ENCODE peak calls at places on chromosomes 11 and 22, in ten cellular contexts. V is lower lobe of right lung; C is A549; I is uterus; U is left lung; P is GM12865; J is CD8-positive, alpha-beta T cell; Q is PC-3; N is AG04449; F is BE2C. G is an unnamed sample.

GRCh38 chr11:130188047-130188446 is 28.5 kb downstream of the ST14 start:
- DNase-seq in I (no peak), P (no peak), V (no peak), Q (no peak), F (no peak), J (no peak), U (no peak), N (no peak), C (no peak), G (no peak)

GRCh38 chr11:22723257-22723656 is 56.8 kb downstream of the GAS2 start:
- DNase-seq in N (no peak), Q (no peak), I (no peak), U (no peak), J (no peak), V (no peak), F (no peak), C (no peak), P (no peak), G (no peak)

GRCh38 chr22:49324527-49325491 is 502.9 kb downstream of the BRD1 start:
- DNase-seq in V (peak; percentile 26), C (no peak), U (peak; percentile 39), F (no peak), J (peak; percentile 47), I (no peak), P (no peak), Q (no peak), N (no peak), G (no peak)

GRCh38 chr11:75428301-75428724 is 4.7 kb downstream of the KLHL35 start:
- DNase-seq in N (peak; percentile 21), V (peak; percentile 96), I (peak; percentile 84), P (peak; percentile 50), F (peak; percentile 98), U (peak; percentile 90), C (no peak), Q (peak; percentile 99), J (no peak), G (peak; percentile 47)

GRCh38 chr11:12629601-12630313 is 44.5 kb upstream of the TEAD1 start:
- DNase-seq in F (no peak), J (no peak), U (no peak), I (no peak), P (no peak), V (no peak), Q (peak; percentile 50), C (no peak), N (no peak), G (no peak)

GRCh38 chr22:41983516-41983915 is 14.3 kb downstream of the SEPTIN3 start:
- DNase-seq in P (no peak), U (no peak), F (no peak), C (no peak), Q (no peak), I (no peak), J (no peak), V (no peak), N (no peak), G (no peak)

GRCh38 chr11:134481135-134481534 is 69.1 kb upstream of the B3GAT1 start:
- DNase-seq in V (no peak), N (no peak), F (no peak), U (no peak), C (no peak), J (no peak), Q (no peak), P (no peak), I (no peak), G (no peak)

GRCh38 chr22:48712558-48712957 is 1115.1 kb downstream of the BRD1 start:
- DNase-seq in N (no peak), C (no peak), I (no peak), J (no peak), Q (no peak), F (no peak), V (no peak), P (no peak), U (peak; percentile 53), G (no peak)

GRCh38 chr11:108620958-108621772 is 27.6 kb upstream of the EXPH5 start:
- DNase-seq in F (no peak), N (no peak), J (no peak), V (no peak), I (no peak), U (no peak), Q (peak; percentile 95), C (no peak), P (peak; percentile 87), G (no peak)

GRCh38 chr11:120703358-120704152 is 192.0 kb downstream of the GRIK4 start:
- DNase-seq in I (no peak), V (no peak), U (no peak), F (no peak), Q (no peak), C (no peak), P (peak; percentile 83), J (no peak), N (no peak), G (no peak)

GRCh38 chr22:39927544-39927943 is 26.7 kb downstream of the GRAP2 start:
- DNase-seq in U (no peak), J (no peak), V (no peak), N (no peak), I (no peak), Q (no peak), F (no peak), C (no peak), P (no peak), G (no peak)
- TF ChIP-seq CTCF in U (no peak), J (peak; percentile 20), V (no peak), N (no peak), I (no peak), Q (peak; percentile 14), F (peak; percentile 48), C (no peak), P (peak; percentile 2), G (peak; percentile 9)

GRCh38 chr22:47292546-47293320 is 530.3 kb downstream of the TBC1D22A start:
- DNase-seq in F (no peak), Q (no peak), C (no peak), V (no peak), U (no peak), I (peak; percentile 4), N (no peak), P (no peak), J (peak; percentile 15), G (no peak)

GRCh38 chr22:47288640-47289039 is 526.2 kb downstream of the TBC1D22A start:
- DNase-seq in V (no peak), N (no peak), I (peak; percentile 2), P (no peak), C (no peak), Q (no peak), F (no peak), J (no peak), U (no peak), G (no peak)

GRCh38 chr22:47291565-47292495 is 529.4 kb downstream of the TBC1D22A start:
- DNase-seq in Q (no peak), V (no peak), I (peak; percentile 5), P (no peak), N (no peak), J (peak; percentile 34), U (no peak), C (no peak), F (no peak), G (no peak)

GRCh38 chr22:47289316-47289985 is 527.0 kb downstream of the TBC1D22A start:
- DNase-seq in N (no peak), Q (no peak), U (no peak), J (no peak), V (no peak), C (no peak), I (peak; percentile 7), P (no peak), F (no peak), G (no peak)

DNA sequence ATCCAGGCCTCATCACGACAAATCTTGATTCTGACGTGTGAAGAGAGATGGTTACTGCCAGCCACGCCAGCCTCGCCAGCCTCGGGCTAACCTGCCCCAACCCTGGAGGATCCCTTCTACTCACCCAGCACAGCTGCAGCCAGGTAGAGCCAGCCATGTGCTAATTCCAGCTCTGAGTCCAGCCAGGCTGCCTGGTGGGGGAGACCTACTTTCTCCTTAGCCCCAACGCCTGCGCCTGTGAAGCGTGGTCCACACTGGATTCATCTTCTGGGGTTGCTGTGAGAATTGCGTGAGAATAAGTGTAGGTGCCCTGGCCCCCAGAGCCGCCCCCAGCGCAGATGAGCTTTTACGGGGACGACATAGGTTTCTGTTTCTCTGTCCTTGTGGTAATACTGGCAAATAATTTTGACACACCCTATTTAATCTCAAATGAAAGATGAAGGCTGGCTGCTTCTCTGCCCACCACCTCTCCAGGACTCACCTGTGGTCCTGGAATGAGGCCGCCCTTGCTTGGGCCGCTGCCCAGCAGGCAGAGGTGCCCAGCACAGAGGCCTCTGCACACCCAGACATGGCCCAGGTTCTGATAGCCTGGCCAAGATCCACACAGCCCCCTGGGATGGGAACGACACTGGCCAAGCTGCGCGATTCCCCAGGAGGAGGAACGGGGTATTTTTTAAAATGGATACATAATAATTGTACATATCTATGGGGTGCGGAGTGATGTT is 528.4 kb downstream of the TBC1D22A start:
- DNase-seq in F (no peak), Q (no peak), V (no peak), U (no peak), C (no peak), N (no peak), I (peak; percentile 7), J (peak; percentile 23), P (no peak), G (no peak)
- H3K4me3 ChIP-seq in F (no peak overlapping the region), Q (no peak overlapping the region), V (no peak overlapping the region), U (no peak overlapping the region), C (no peak overlapping the region), N (no peak overlapping the region), I (no peak overlapping the region), J (no peak overlapping the region), P (no peak overlapping the region), G (no peak overlapping the region)

DNA sequence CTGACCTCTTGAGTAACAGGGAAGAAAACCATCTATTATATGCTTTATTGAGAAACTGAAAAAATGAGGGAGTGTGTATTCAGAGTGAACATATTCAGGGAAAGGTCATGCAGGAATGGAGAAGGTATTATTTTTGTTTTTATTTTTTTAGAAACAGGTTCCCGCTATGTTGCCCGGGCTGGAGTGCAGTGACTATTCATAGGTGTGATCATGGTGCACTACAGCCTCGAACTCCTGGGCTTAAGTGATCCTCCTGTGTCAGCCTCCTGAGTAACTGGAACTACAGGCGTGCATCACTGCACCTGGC is 8.7 kb upstream of the RCE1 start:
- DNase-seq in Q (no peak), I (no peak), P (no peak), N (no peak), F (no peak), V (no peak), J (no peak), U (no peak), C (no peak), G (no peak)
- TF ChIP-seq CTCF in Q (peak; percentile 14), I (no peak), P (no peak), N (no peak), F (no peak), V (no peak), J (peak; percentile 4), U (no peak), C (no peak), G (no peak)

DNA sequence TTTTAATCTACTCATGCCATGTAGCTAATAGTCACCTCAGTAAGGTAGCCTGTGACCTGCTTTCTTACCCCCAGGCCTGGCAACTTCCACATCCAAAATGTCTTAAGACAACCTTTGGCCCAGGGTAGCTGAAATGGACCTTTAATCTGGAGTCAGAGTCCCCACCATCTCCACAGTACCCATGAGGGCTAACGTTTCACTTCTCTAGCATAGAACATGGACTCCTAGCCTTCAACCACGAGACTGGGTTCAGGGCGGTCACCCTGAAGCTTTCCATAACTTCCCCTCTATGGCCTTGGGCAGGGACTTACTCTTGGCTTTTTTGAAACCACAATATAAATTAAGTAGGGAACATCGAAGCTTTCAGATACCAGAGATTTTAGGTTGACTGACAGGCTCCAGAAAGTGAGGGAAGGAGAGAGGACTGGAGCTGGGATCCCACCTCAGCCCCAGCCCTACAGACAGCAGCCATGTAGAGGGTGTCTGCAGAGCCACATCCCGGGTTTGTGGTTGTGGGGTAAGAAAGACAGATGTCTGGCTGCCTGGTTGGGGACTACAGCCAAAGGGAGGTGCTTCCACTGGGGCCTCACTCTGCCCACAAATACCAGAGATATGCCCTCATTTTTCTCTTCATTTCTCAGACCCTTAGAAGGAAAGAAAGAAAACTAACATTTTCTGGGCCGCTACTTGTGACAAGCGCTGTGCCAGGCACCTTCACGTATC is 2.6 kb downstream of the TBC1D10A start:
- DNase-seq in Q (no peak), V (no peak), P (peak; percentile 23), C (no peak), N (no peak), I (no peak), U (no peak), J (peak; percentile 68), F (no peak), G (no peak)
- H3K4me3 ChIP-seq in Q (no peak overlapping the region), V (peak overlapping the region; percentile 87), P (peak overlapping the region; percentile 90), C (no peak overlapping the region), N (peak overlapping the region; percentile 87), I (no peak overlapping the region), U (peak overlapping the region; percentile 93), J (peak overlapping the region; percentile 52), F (no peak overlapping the region), G (no peak overlapping the region)